ENCODE peak calls at places on chromosome 2, in nine cellular contexts. V is posterior vena cava; F is pancreas; E is effector memory CD8-positive, alpha-beta T cell; Z is activated T-cell treated with anti-CD3 and anti-CD28 coated beads for 4 hours; R is stimulated activated CD4-positive, alpha-beta T cell treated with anti-CD3 and anti-CD28 coated beads, Interleukin-2, amount 100 ng/mL, for 48 hours; H is activated B cell treated with CpG ODN at 0.5 μM for 24 hours; B is ovary; J is WTC11. D is an unnamed sample.

GRCh38 chr2:9818097-9818496 is 25.2 kb upstream of the TAF1B start:
- DNase-seq in V (no peak), F (no peak), E (no peak), Z (no peak), R (no peak), H (no peak), B (no peak), J (no peak), D (no peak)

GRCh38 chr2:39730685-39731302 is 48.3 kb downstream of the THUMPD2 start:
- DNase-seq in V (no peak), F (no peak), E (no peak), Z (no peak), R (no peak), H (no peak), B (no peak), J (no peak), D (no peak)

GRCh38 chr2:44578401-44579135 is 216.8 kb downstream of the CAMKMT start:
- DNase-seq in V (no peak), F (no peak), E (no peak), Z (no peak), R (no peak), H (no peak), B (no peak), J (no peak), D (no peak)

GRCh38 chr2:158266106-158266505 is 164.4 kb downstream of the UPP2 start:
- DNase-seq in V (no peak), F (no peak), E (no peak), Z (no peak), R (no peak), H (no peak), B (no peak), J (no peak), D (no peak)

GRCh38 chr2:170940066-170940465 is 11.0 kb downstream of the GORASP2 start:
- DNase-seq in V (no peak), F (no peak), E (no peak), Z (no peak), R (no peak), H (no peak), B (no peak), J (no peak), D (no peak)

GRCh38 chr2:137192366-137193315 is 427.3 kb downstream of the THSD7B start:
- DNase-seq in V (no peak), F (no peak), E (no peak), Z (no peak), R (no peak), H (no peak), B (no peak), J (no peak), D (no peak)

GRCh38 chr2:160300203-160300602 is 100.1 kb upstream of the ITGB6 start:
- DNase-seq in V (no peak), F (no peak), E (no peak), Z (no peak), R (no peak), H (no peak), B (no peak), J (no peak), D (no peak)

GRCh38 chr2:96144481-96145027 is 686 bp downstream of the DUSP2 start:
- DNase-seq in V (peak; percentile 85), F (no peak), E (no peak), Z (no peak), R (no peak), H (no peak), B (peak; percentile 18), J (peak; percentile 50), D (no peak)

GRCh38 chr2:238030422-238031155 is 30.2 kb upstream of the SCLY start:
- DNase-seq in V (peak; percentile 55), F (no peak), E (no peak), Z (no peak), R (no peak), H (no peak), B (no peak), J (no peak), D (no peak)

GRCh38 chr2:170408461-170409163 is 230.7 kb downstream of the MYO3B start:
- DNase-seq in V (no peak), F (no peak), E (no peak), Z (no peak), R (no peak), H (no peak), B (no peak), J (peak; percentile 35), D (no peak)

GRCh38 chr2:15271941-15272340 is 289.2 kb downstream of the NBAS start:
- DNase-seq in V (no peak), F (no peak), E (no peak), Z (no peak), R (no peak), H (no peak), B (no peak), J (no peak), D (no peak)

D was measured in upper lobe of left lung.